ENCODE peak calls at places on chromosomes 1 and 21, in eight cellular contexts. J, M, Q, K, G, U, Y and P are unnamed samples.

GRCh38 chr1:241640149-241640866 is at the start of the genes CHML and OPN3:
- ATAC-seq in M (peak), Y (peak), G (peak), Q (peak), K (peak), U (peak), J (peak), P (peak)

GRCh38 chr1:220544901-220545303 is 17.0 kb downstream of the MARK1 start:
- ATAC-seq in K (no peak), J (no peak), G (peak), U (peak), Q (no peak), M (no peak), Y (peak), P (no peak)

GRCh38 chr1:93504247-93505033 is 56.5 kb downstream of the FNBP1L start:
- ATAC-seq in Y (no peak), J (no peak), U (no peak), K (no peak), M (no peak), G (no peak), Q (no peak), P (no peak)

GRCh38 chr1:220999872-221000863 is 120.9 kb downstream of the HLX start:
- ATAC-seq in J (peak), Y (no peak), U (no peak), K (peak), M (peak), G (no peak), Q (peak), P (no peak)

GRCh38 chr1:22338071-22338765 is 113.4 kb upstream of the ZBTB40 start:
- ATAC-seq in G (no peak), J (no peak), M (no peak), K (no peak), Y (no peak), Q (no peak), U (no peak), P (no peak)

GRCh38 chr1:26733982-26734381 is 38.2 kb downstream of the ARID1A start:
- ATAC-seq in Y (no peak), Q (peak), G (peak), M (peak), U (no peak), J (peak), K (no peak), P (no peak)

GRCh38 chr1:51421961-51422360 is 91.6 kb upstream of the TTC39A start:
- ATAC-seq in K (peak), J (peak), Q (peak), M (peak), G (peak), Y (peak), U (no peak), P (no peak)

GRCh38 chr1:225508538-225509375 is 80.9 kb upstream of the LBR start:
- ATAC-seq in U (peak), M (peak), G (peak), K (peak), J (peak), Y (peak), Q (peak), P (no peak)

GRCh38 chr1:87439821-87440220 is 111.1 kb downstream of the LMO4 start:
- ATAC-seq in J (no peak), K (no peak), M (no peak), U (no peak), Y (no peak), G (no peak), Q (no peak), P (no peak)

GRCh38 chr1:237179511-237179910 is 137.5 kb downstream of the RYR2 start:
- ATAC-seq in G (no peak), U (no peak), Q (no peak), J (no peak), M (peak), K (peak), Y (no peak), P (no peak)

GRCh38 chr1:231118704-231119453 is 43.0 kb upstream of the TRIM67 start:
- ATAC-seq in G (no peak), Q (no peak), Y (peak), M (no peak), K (no peak), J (no peak), U (no peak), P (no peak)

GRCh38 chr1:228538831-228539230 is 51.6 kb downstream of the RNF187 start:
- ATAC-seq in K (no peak), U (no peak), M (no peak), Y (no peak), G (no peak), J (no peak), Q (no peak), P (no peak)

GRCh38 chr1:10950316-10951172 is 61.9 kb upstream of the TARDBP start:
- ATAC-seq in G (no peak), M (peak), Y (no peak), U (no peak), J (no peak), K (no peak), Q (no peak), P (no peak)

GRCh38 chr1:203041351-203041932 is 15.2 kb downstream of the PPFIA4 start:
- ATAC-seq in Q (no peak), Y (no peak), G (no peak), U (no peak), J (no peak), K (no peak), M (no peak), P (no peak)

GRCh38 chr1:233140519-233140918 is 155.0 kb downstream of the PCNX2 start:
- ATAC-seq in K (peak), Q (no peak), Y (peak), J (no peak), U (no peak), G (no peak), M (peak), P (no peak)

GRCh38 chr1:96076589-96076988 is 645.0 kb upstream of the PTBP2 start:
- ATAC-seq in J (no peak), M (no peak), K (peak), U (no peak), G (peak), Y (no peak), Q (no peak), P (no peak)

GRCh38 chr1:26181586-26182371 is 4.5 kb downstream of the CNKSR1 start:
- ATAC-seq in G (peak), K (peak), Y (no peak), M (no peak), Q (peak), U (no peak), J (no peak), P (no peak)

GRCh38 chr21:29168874-29169273 is 38.4 kb downstream of the MAP3K7CL start:
- ATAC-seq in K (no peak), M (no peak), J (no peak), Y (no peak), G (peak), U (peak), Q (no peak), P (no peak)

GRCh38 chr1:3068400-3069361 is at the start of gene PRDM16:
- ATAC-seq in Y (no peak), U (no peak), Q (no peak), M (peak), G (peak), J (no peak), K (peak), P (no peak)

GRCh38 chr1:169217621-169218020 is 111.1 kb downstream of the ATP1B1 start:
- ATAC-seq in Y (no peak), M (no peak), J (no peak), K (no peak), Q (no peak), U (no peak), G (no peak), P (no peak)

GRCh38 chr1:202210370-202210769 is 16.8 kb downstream of the LGR6 start:
- ATAC-seq in G (peak), U (peak), Y (peak), K (no peak), Q (no peak), M (no peak), J (no peak), P (no peak)

GRCh38 chr1:4328402-4329071 is 325.9 kb upstream of the AJAP1 start:
- ATAC-seq in J (no peak), Y (no peak), U (no peak), G (no peak), Q (no peak), K (no peak), M (no peak), P (peak)

GRCh38 chr21:41526478-41527087 is 18.6 kb upstream of the TMPRSS2 start:
- ATAC-seq in U (no peak), M (no peak), Y (no peak), K (no peak), Q (no peak), G (no peak), J (no peak), P (no peak)